ENCODE peak calls at places on chromosomes 7 and 10, in five cellular contexts. C is PC-3, R is upper lobe of right lung, H is Panc1, N is mammary epithelial cell. K is an unnamed sample.

GRCh38 chr10:119113805-119114732 is 10.2 kb downstream of the DENND10 start:
- DNase-seq in C (peak; percentile 54), R (no peak), H (no peak), N (peak; percentile 31), K (no peak)

GRCh38 chr7:152894295-152895170 is 135.0 kb downstream of the ACTR3B start:
- DNase-seq in C (peak; percentile 29), R (no peak), H (no peak), N (no peak), K (no peak)

GRCh38 chr7:1664711-1665591 is 5.1 kb upstream of the ELFN1 start:
- DNase-seq in C (peak; percentile 46), R (peak; percentile 76), H (no peak), N (peak; percentile 30), K (no peak)

GRCh38 chr7:158377800-158378623 is 209.6 kb downstream of the PTPRN2 start:
- DNase-seq in C (peak; percentile 35), R (peak; percentile 60), H (no peak), N (no peak), K (no peak)

GRCh38 chr7:78020131-78020873 is 221.7 kb downstream of the PHTF2 start:
- DNase-seq in C (peak; percentile 76), R (no peak), H (peak; percentile 74), N (peak; percentile 60), K (no peak)

GRCh38 chr10:112122827-112123226 is 60.7 kb downstream of the GPAM start:
- DNase-seq in C (no peak), R (no peak), H (no peak), N (no peak), K (no peak)

GRCh38 chr7:66669088-66669487 is 40.4 kb downstream of the KCTD7 start:
- DNase-seq in C (no peak), R (no peak), H (no peak), N (no peak), K (no peak)

GRCh38 chr7:27245798-27246691 is 3.4 kb downstream of the EVX1 start:
- DNase-seq in C (no peak), R (no peak), H (no peak), N (peak; percentile 42), K (no peak)

GRCh38 chr10:71263376-71263775 is 51.0 kb downstream of the UNC5B start:
- DNase-seq in C (no peak), R (no peak), H (no peak), N (no peak), K (no peak)

GRCh38 chr7:142669074-142669654 is 80.1 kb upstream of the PRSS1 start:
- DNase-seq in C (peak; percentile 68), R (no peak), H (no peak), N (peak; percentile 4), K (no peak)

GRCh38 chr10:90344226-90344625 is 513.6 kb downstream of the HTR7 start:
- DNase-seq in C (peak; percentile 22), R (no peak), H (no peak), N (peak; percentile 18), K (no peak)

GRCh38 chr7:398888-399287 is 108.9 kb downstream of the FOXL3 start:
- DNase-seq in C (no peak), R (no peak), H (no peak), N (no peak), K (no peak)

GRCh38 chr7:140008755-140009610 is 53.8 kb downstream of the PARP12 start:
- DNase-seq in C (no peak), R (peak; percentile 27), H (no peak), N (no peak), K (no peak)

GRCh38 chr10:133474027-133474426 is 20.3 kb downstream of the SCART1 start:
- DNase-seq in C (no peak), R (no peak), H (no peak), N (no peak), K (no peak)

GRCh38 chr10:72573079-72573478 is 52.8 kb downstream of the MICU1 start:
- DNase-seq in C (no peak), R (no peak), H (no peak), N (no peak), K (no peak)

GRCh38 chr7:30164567-30164966 is 29.8 kb downstream of the MTURN start:
- DNase-seq in C (peak; percentile 76), R (no peak), H (peak; percentile 30), N (peak; percentile 77), K (no peak)

DNA sequence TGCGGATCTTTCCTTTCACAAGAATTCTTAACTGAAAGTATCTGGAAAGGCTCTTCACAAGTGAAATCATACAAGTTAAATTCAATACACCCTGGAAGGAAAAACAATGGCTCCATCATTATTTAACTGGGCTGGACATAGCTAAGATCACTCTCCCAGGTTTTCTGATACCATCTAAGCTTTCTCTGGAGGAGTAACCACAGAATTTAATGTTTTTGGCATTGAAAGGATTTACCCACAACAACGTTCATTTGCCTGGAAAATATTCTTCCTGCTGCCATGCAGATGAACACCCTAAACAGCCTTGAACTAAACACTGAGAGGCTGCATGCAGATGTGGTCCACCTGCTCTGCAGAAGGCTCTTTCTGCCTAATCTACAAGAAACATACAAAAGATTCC is 4.3 kb downstream of the NEBL start:
- DNase-seq in C (no peak), R (no peak), H (no peak), N (no peak), K (no peak)
- H3K27ac ChIP-seq in C (no peak overlapping the region), R (no peak overlapping the region), H (no peak overlapping the region), N (no peak overlapping the region), K (no peak overlapping the region)

DNA sequence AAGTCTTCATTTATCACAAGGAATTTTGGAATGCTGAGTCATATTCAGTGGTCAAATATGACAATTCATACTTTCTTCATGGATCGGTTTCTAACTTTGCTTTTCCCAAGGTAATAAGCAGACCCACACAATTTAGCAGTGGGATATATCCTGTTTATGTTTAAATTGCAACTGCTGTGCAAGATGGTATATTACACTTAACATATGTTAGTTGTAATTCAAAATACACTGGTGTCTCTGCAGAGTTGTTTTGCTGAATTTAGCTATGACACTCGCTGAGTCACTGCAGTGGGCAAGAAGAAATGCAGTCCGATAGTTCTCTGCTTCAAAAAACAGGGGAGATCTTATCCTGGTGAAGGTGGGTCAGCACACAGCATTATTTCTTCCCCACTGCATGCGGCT is 194.8 kb upstream of the PTN start:
- DNase-seq in C (peak; percentile 48), R (no peak), H (no peak), N (peak; percentile 35), K (no peak)
- H3K27ac ChIP-seq in C (peak overlapping the region; percentile 58), R (no peak overlapping the region), H (no peak overlapping the region), N (no peak overlapping the region), K (no peak overlapping the region)

DNA sequence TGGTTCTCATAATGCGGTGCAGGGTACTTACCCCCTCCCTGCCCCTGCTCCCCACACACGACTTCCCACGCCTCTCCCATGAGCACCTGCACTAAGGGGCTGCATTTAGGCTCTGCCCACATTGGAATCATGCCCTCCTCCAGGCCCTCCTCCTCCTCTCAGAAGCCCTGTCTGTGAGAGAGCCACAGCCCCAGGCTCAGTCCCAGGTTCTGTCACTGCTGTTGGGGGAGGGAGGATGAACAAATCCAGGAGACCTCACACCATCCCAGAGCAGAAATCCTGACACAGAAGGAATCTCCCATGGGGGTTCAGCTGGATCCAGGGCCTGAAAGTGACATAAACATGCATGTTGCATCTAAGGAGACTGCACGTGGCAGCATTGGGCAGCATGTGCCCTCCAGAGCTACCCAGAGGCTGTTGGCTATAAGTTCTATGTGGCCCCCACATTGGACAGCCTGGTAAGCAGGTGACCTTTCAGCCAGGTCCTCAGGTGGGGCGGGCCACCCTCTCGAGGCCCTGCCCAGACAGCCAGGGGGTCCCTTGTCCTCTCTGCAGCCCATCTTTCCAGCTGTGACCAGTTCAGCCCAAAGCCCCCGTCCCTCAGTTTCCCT is 1.6 kb upstream of the PILRA start:
- DNase-seq in C (no peak), R (peak; percentile 61), H (no peak), N (no peak), K (no peak)
- H3K27ac ChIP-seq in C (no peak overlapping the region), R (peak overlapping the region; percentile 75), H (no peak overlapping the region), N (no peak overlapping the region), K (no peak overlapping the region)

GRCh38 chr10:103637855-103638561 is 144.5 kb downstream of the NEURL1 start:
- DNase-seq in C (no peak), R (no peak), H (no peak), N (no peak), K (no peak)

GRCh38 chr10:103640436-103641181 is 147.1 kb downstream of the NEURL1 start:
- DNase-seq in C (no peak), R (no peak), H (no peak), N (no peak), K (no peak)

GRCh38 chr10:103641326-103641725 is 147.8 kb downstream of the NEURL1 start:
- DNase-seq in C (no peak), R (no peak), H (no peak), N (no peak), K (no peak)

GRCh38 chr10:103636996-103637395 is 143.5 kb downstream of the NEURL1 start:
- DNase-seq in C (no peak), R (no peak), H (no peak), N (no peak), K (no peak)

GRCh38 chr10:103638948-103639347 is 145.4 kb downstream of the NEURL1 start:
- DNase-seq in C (no peak), R (no peak), H (no peak), N (no peak), K (no peak)
- H3K27ac ChIP-seq in C (no peak overlapping the region), R (no peak overlapping the region), H (no peak overlapping the region), N (no peak overlapping the region), K (no peak overlapping the region)

GRCh38 chr10:21272585-21273399 is 252.7 kb downstream of the SKIDA1 start:
- DNase-seq in C (peak; percentile 62), R (no peak), H (no peak), N (peak; percentile 13), K (no peak)
- H3K27ac ChIP-seq in C (peak overlapping the region; percentile 75), R (no peak overlapping the region), H (peak overlapping the region; percentile 87), N (no peak overlapping the region), K (peak overlapping the region; percentile 71)

DNA sequence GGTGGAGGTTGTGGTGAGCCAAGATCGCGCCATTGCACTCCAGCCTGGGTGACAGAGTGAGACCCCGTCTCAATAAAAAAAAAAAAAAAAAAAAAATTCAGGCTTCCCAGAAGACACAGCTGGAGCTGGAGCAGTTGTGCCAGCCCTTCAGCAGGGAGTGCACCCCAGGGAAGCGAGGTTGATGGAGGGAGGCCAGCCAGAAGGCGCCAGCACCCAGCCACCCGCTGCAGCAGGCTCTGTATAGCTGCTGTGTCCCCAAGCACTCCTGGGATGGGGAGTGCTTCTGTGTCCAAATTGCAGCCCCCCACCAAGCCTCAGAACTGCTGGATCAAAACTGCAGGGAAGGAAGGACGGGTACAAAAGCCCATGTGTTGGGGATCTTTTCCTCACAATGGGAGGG is 47.8 kb downstream of the COBL start:
- DNase-seq in C (no peak), R (no peak), H (no peak), N (no peak), K (no peak)
- H3K27ac ChIP-seq in C (no peak overlapping the region), R (no peak overlapping the region), H (no peak overlapping the region), N (no peak overlapping the region), K (no peak overlapping the region)

DNA sequence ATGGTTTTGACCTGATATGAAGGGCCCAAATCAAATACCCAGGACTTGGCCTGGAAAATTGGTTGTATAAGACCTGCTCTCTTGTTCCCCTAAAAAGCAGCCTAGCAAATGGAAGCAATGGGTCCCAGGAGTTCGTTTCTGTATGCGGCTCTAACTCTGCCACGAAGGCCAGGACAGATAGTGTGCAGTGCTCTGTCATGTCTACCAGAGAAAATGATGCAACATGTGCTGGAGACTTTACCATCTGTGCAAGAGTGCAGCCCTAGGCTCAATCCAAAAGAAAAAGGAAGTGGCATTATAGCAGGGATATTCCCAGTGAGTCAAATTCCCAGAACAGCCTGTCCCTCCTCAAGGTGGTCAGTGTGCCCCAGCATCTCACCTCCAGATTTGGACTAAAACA is 311.4 kb downstream of the RNLS start:
- DNase-seq in C (no peak), R (no peak), H (no peak), N (peak; percentile 50), K (no peak)
- H3K27ac ChIP-seq in C (no peak overlapping the region), R (no peak overlapping the region), H (no peak overlapping the region), N (no peak overlapping the region), K (peak overlapping the region; percentile 9)

K was measured in epithelial cell of prostate.